ENCODE peak calls at places on chromosomes 13 and 19, in ten cellular contexts. C is keratinocyte, L is brain microvascular endothelial cell, A is Peyer's patch, T is upper lobe of left lung, Z is lower lobe of right lung, F is endodermal cell, Q is Panc1, S is suprapubic skin, R is psoas muscle. J is an unnamed sample.

GRCh38 chr13:98658131-98658530 is 81.2 kb upstream of the STK24 start:
- DNase-seq in L (no peak), F (no peak), T (peak), A (no peak), R (no peak), C (no peak), Z (no peak), S (no peak), Q (no peak), J (no peak)

GRCh38 chr19:45100797-45101196 is 7.8 kb downstream of the PPP1R37 start:
- DNase-seq in S (no peak), F (peak), C (no peak), L (peak), T (no peak), R (no peak), A (no peak), Z (no peak), Q (no peak), J (no peak)

GRCh38 chr19:28401739-28402138 is 811.2 kb downstream of the UQCRFS1 start:
- DNase-seq in Z (no peak), R (no peak), Q (no peak), A (no peak), F (no peak), T (no peak), S (no peak), C (no peak), L (no peak), J (no peak)

GRCh38 chr19:39539165-39539518 is 819 bp downstream of the EID2 start:
- DNase-seq in T (no peak), F (no peak), A (no peak), S (no peak), R (no peak), Z (no peak), C (no peak), L (no peak), Q (peak), J (no peak)

GRCh38 chr13:78499802-78500201 is 103.5 kb downstream of the POU4F1 start:
- DNase-seq in Q (no peak), F (no peak), S (no peak), C (no peak), A (no peak), R (no peak), Z (no peak), T (no peak), L (no peak), J (no peak)

GRCh38 chr13:113895436-113895835 is 31.6 kb upstream of the GAS6 start:
- DNase-seq in L (no peak), A (no peak), F (no peak), C (no peak), Q (no peak), S (no peak), Z (no peak), R (no peak), T (no peak), J (no peak)

GRCh38 chr19:3401004-3401768 is 34.8 kb downstream of the NFIC start:
- DNase-seq in T (no peak), R (peak), F (no peak), S (no peak), C (no peak), L (no peak), Z (no peak), A (no peak), Q (no peak), J (no peak)

GRCh38 chr13:67620665-67621064 is 390.5 kb upstream of the PCDH9 start:
- DNase-seq in T (no peak), C (no peak), Z (no peak), L (no peak), A (no peak), R (no peak), S (no peak), F (no peak), Q (no peak), J (no peak)

GRCh38 chr19:4297901-4298771 is 4.1 kb downstream of the TMIGD2 start:
- DNase-seq in T (no peak), F (peak), S (no peak), Q (no peak), Z (no peak), L (peak), A (no peak), R (no peak), C (no peak), J (no peak)

GRCh38 chr13:108428691-108429090 is 159.2 kb downstream of the TNFSF13B start:
- DNase-seq in A (no peak), F (no peak), T (no peak), C (no peak), Z (no peak), L (no peak), R (no peak), Q (no peak), S (no peak), J (no peak)

GRCh38 chr19:18713550-18714117 is 30.2 kb downstream of the CRTC1 start:
- DNase-seq in A (no peak), F (no peak), L (no peak), T (no peak), C (no peak), Q (no peak), Z (no peak), S (no peak), R (no peak), J (no peak)

GRCh38 chr13:27969073-27969865 is at the start of gene CDX2:
- DNase-seq in R (no peak), S (no peak), T (no peak), C (no peak), Q (no peak), A (no peak), L (no peak), Z (no peak), F (peak), J (no peak)

GRCh38 chr13:33178197-33178699 is 107.3 kb downstream of the STARD13 start:
- DNase-seq in T (no peak), C (no peak), F (no peak), R (no peak), Z (no peak), S (no peak), L (no peak), Q (no peak), A (no peak), J (no peak)

GRCh38 chr19:53981408-53981998 is 9.9 kb upstream of the CACNG6 start:
- DNase-seq in T (no peak), R (no peak), A (no peak), C (no peak), L (no peak), Z (no peak), S (no peak), Q (no peak), F (peak), J (no peak)

GRCh38 chr13:44436589-44437337 is 63.1 kb downstream of the SERP2 start:
- DNase-seq in A (peak), F (peak), Z (peak), C (peak), S (peak), R (peak), T (peak), Q (peak), L (peak), J (peak)

GRCh38 chr13:49357694-49358093 is 86.2 kb downstream of the CAB39L start:
- DNase-seq in F (no peak), Q (no peak), L (peak), C (no peak), T (no peak), R (no peak), A (no peak), Z (no peak), S (no peak), J (no peak)

GRCh38 chr13:19575230-19575629 is 13.9 kb upstream of the TPTE2 start:
- DNase-seq in R (no peak), S (no peak), L (no peak), T (no peak), A (no peak), F (no peak), Z (no peak), Q (no peak), C (no peak), J (no peak)

GRCh38 chr13:89846890-89847585 is 1500.4 kb upstream of the MIR17HG start:
- DNase-seq in T (no peak), Z (no peak), Q (no peak), S (no peak), F (no peak), L (no peak), C (no peak), R (no peak), A (no peak), J (no peak)

GRCh38 chr13:85212692-85213091 is 586.5 kb downstream of the SLITRK6 start:
- DNase-seq in Z (no peak), C (no peak), R (no peak), S (no peak), F (no peak), Q (no peak), L (no peak), T (no peak), A (no peak), J (no peak)

GRCh38 chr13:36370108-36370429 is 23.9 kb upstream of the SPART start:
- DNase-seq in Z (no peak), A (no peak), F (no peak), S (no peak), T (no peak), Q (no peak), R (peak), L (no peak), C (no peak), J (no peak)

GRCh38 chr19:18117692-18118378 is 20.3 kb downstream of the MAST3 start:
- DNase-seq in R (peak), T (peak), L (peak), A (peak), Z (peak), C (no peak), F (peak), S (peak), Q (no peak), J (peak)

GRCh38 chr13:27372896-27373295 is 51.5 kb upstream of the GTF3A start:
- DNase-seq in R (no peak), S (no peak), L (no peak), C (no peak), F (no peak), Q (no peak), T (peak), A (no peak), Z (peak), J (no peak)

GRCh38 chr19:39166571-39167391 is 30.0 kb upstream of the NCCRP1 start:
- DNase-seq in Q (no peak), L (no peak), R (no peak), T (peak), C (no peak), A (no peak), S (peak), F (peak), Z (peak), J (no peak)

GRCh38 chr13:30851697-30852096 is 54.4 kb upstream of the MEDAG start:
- DNase-seq in F (no peak), C (no peak), L (no peak), Q (no peak), Z (no peak), T (no peak), R (no peak), A (no peak), S (no peak), J (no peak)

GRCh38 chr19:1181606-1182005 is 7.5 kb upstream of the SBNO2 start:
- DNase-seq in Q (no peak), Z (peak), L (no peak), C (no peak), T (peak), A (no peak), S (peak), F (peak), R (peak), J (no peak)

GRCh38 chr19:6737873-6738725 is 719 bp upstream of the GPR108 start:
- DNase-seq in F (no peak), S (peak), A (peak), L (peak), Q (peak), R (peak), Z (peak), T (peak), C (no peak), J (peak)

GRCh38 chr19:2003901-2004300 is 11.6 kb downstream of the BTBD2 start:
- DNase-seq in Z (no peak), F (no peak), C (no peak), A (no peak), T (no peak), Q (no peak), S (no peak), L (no peak), R (no peak), J (no peak)

GRCh38 chr19:49860716-49861100 is 6.7 kb downstream of the PNKP start:
- DNase-seq in S (peak), A (no peak), C (no peak), R (no peak), Q (no peak), T (no peak), Z (no peak), L (no peak), F (no peak), J (no peak)

GRCh38 chr19:10718205-10719196 is 622 bp downstream of the DNM2 start:
- DNase-seq in C (no peak), A (no peak), S (peak), T (no peak), F (peak), Z (peak), L (no peak), Q (no peak), R (peak), J (peak)
- H3K27ac ChIP-seq in C (peak), A (peak), S (peak), T (peak), F (peak), Z (peak), L (peak), Q (peak), R (peak), J (peak)

GRCh38 chr13:105735269-105735668 is 800.2 kb downstream of the EFNB2 start:
- DNase-seq in S (no peak), A (no peak), L (no peak), T (no peak), F (no peak), Z (no peak), C (no peak), R (no peak), Q (no peak), J (no peak)
- TF ChIP-seq CTCF in S (no peak), A (no peak), L (no peak), T (no peak), F (no peak), Z (no peak), C (no peak), R (no peak), Q (no peak), J (no peak)

GRCh38 chr13:52929826-52930225 is 81.4 kb upstream of the PCDH8 start:
- DNase-seq in Z (no peak), T (no peak), R (no peak), Q (no peak), S (no peak), L (no peak), F (no peak), A (no peak), C (no peak), J (no peak)

GRCh38 chr13:52926971-52927370 is 78.5 kb upstream of the PCDH8 start:
- DNase-seq in L (no peak), C (peak), T (no peak), Z (no peak), R (no peak), Q (no peak), F (no peak), S (no peak), A (no peak), J (no peak)

GRCh38 chr13:52933547-52934167 is 85.2 kb upstream of the PCDH8 start:
- DNase-seq in F (no peak), R (no peak), Q (no peak), C (no peak), Z (no peak), T (no peak), A (no peak), S (no peak), L (no peak), J (no peak)

DNA sequence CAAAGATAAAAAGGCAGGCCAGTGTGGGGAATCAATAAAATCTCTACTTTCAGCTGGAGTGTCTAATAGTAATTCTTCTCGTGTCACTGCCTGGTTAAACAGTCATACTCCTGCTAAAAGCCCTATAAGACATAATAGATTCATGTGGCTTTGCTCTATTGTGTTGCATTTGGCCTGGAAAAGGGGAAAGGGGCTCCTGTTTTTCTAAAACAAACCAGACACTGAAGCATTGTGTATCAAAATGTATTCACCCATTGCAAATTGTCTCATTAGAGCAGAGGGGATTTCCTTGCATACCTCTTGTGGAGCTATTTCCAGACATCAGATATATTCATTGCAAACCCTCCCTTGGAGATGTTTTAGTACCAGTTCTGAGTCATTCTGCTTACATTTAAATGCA is 83.5 kb upstream of the PCDH8 start:
- DNase-seq in T (no peak), R (no peak), A (no peak), S (no peak), Z (no peak), C (no peak), L (no peak), F (no peak), Q (no peak), J (no peak)
- H3K27ac ChIP-seq in T (no peak), R (no peak), A (no peak), S (no peak), Z (no peak), C (no peak), L (no peak), F (peak), Q (no peak), J (no peak)

DNA sequence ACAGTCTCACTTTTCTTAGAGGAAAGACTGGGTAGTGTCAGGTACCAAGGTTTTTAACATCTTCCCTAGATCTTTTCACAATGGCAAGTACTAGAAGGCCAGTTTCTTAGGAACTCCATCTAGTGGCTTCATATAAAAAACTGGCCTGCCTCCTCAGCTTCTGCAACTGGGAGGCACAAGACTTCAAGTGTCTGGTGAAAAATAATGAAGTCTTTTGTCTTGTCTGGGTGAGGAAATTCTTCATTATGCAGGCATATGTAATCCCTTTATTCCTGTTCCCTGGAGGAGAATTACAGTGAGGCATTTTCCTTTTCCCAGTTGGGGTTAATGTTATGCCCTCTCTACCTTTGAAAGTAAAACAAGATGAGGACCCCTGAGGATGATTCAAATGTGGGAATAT is 300.5 kb downstream of the NALCN start:
- DNase-seq in C (no peak), L (no peak), F (no peak), S (no peak), Z (no peak), R (no peak), A (no peak), Q (no peak), T (no peak), J (no peak)
- TF ChIP-seq CTCF in C (no peak), L (peak), F (peak), S (no peak), Z (no peak), R (no peak), A (no peak), Q (peak), T (no peak), J (no peak)

GRCh38 chr19:43581467-43581866 is 5.9 kb downstream of the PINLYP start:
- DNase-seq in R (no peak), L (no peak), Q (no peak), T (no peak), A (no peak), S (no peak), F (no peak), Z (no peak), C (no peak), J (no peak)
- H3K27ac ChIP-seq in R (no peak), L (no peak), Q (no peak), T (peak), A (no peak), S (peak), F (no peak), Z (peak), C (no peak), J (no peak)

DNA sequence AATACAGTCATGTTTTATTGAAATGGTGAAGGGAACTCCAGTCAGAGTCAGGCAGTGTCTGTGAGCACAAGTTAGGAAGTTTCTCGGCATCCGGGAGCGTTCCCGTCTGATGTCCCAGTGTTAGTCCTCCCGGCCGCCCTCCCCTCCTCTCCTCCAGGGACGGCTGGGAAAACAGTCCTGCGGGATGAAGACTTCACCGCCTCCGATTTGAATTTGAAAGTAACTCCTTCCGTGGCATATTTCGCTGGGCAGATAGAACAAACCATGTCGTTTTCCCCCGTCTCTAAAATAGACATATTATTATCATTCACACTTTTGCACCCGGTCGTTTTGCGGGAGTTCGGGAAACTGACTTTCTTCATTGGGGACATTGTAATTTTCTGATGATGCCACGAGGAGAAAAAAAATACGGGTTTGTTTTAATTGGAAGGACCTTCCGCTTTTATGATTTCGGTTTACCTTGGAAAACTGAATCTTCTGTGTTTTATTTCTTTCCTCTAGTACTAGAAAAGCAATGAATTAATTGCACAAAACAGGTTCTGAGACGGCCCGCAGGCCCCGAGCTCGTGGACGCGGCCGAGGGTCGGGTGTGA is 76.6 kb downstream of the ZIC5 start:
- DNase-seq in T (no peak), F (peak), A (no peak), R (no peak), Z (no peak), S (no peak), L (no peak), Q (no peak), C (no peak), J (no peak)
- TF ChIP-seq CTCF in T (no peak), F (no peak), A (no peak), R (no peak), Z (no peak), S (no peak), L (no peak), Q (no peak), C (no peak), J (no peak)

DNA sequence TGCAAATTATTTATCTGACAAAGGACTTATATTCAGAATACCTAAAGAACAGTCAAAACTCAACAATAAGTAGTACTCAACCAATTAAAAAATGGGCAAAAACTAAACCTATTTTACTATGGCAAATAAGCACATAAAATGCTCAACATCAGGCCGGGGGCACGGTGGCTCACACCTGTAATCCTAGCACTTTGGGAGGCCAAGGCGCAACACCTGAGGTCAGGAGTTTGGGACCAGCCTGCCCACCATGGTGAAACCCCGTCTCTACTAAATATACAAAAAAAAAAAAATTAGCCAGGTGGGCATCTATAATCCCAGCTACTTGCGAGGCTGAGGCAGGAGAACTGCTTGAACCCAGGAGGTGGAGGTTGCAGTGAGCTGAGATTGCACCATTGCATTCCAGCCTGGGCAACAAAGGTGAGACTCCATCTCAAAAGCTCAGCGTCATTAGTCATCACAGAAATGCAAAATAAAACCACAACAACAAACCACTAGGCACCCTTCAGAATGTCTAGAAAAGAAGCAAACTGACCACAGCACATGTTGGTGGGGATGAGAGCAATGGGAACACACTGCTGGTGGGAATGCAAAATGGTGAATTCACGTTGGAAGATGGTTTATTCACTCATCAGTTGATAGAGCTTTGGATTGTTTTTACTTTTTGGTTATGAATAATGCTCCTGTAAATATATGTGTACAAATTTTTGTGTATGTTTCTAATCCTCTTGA is 180.6 kb upstream of the SOX1 start:
- DNase-seq in Q (no peak), A (peak), T (no peak), F (peak), S (no peak), L (no peak), Z (no peak), C (no peak), R (no peak), J (no peak)
- H3K27ac ChIP-seq in Q (no peak), A (no peak), T (no peak), F (no peak), S (no peak), L (no peak), Z (no peak), C (no peak), R (no peak), J (no peak)

GRCh38 chr13:47457631-47458030 is 543.4 kb downstream of the SUCLA2 start:
- DNase-seq in Q (no peak), Z (no peak), T (no peak), S (no peak), A (no peak), R (no peak), F (no peak), L (no peak), C (no peak), J (no peak)

GRCh38 chr13:47459512-47459911 is 541.6 kb downstream of the SUCLA2 start:
- DNase-seq in F (no peak), L (no peak), T (no peak), Q (no peak), S (no peak), R (no peak), C (no peak), Z (no peak), A (no peak), J (no peak)

GRCh38 chr13:47454986-47455385 is 546.1 kb downstream of the SUCLA2 start:
- DNase-seq in C (no peak), R (no peak), Z (no peak), S (no peak), Q (no peak), T (no peak), F (no peak), A (no peak), L (no peak), J (no peak)

GRCh38 chr13:47455581-47455980 is 545.5 kb downstream of the SUCLA2 start:
- DNase-seq in L (no peak), S (no peak), Z (peak), T (peak), R (no peak), C (no peak), F (no peak), Q (no peak), A (no peak), J (no peak)
- TF ChIP-seq CTCF in L (peak), S (no peak), Z (no peak), T (no peak), R (no peak), C (peak), F (peak), Q (no peak), A (no peak), J (no peak)

GRCh38 chr19:41588497-41589209 is 12.7 kb downstream of the CEACAM21 start:
- DNase-seq in A (no peak), C (no peak), S (no peak), Z (no peak), F (peak), R (no peak), Q (no peak), T (no peak), L (peak), J (peak)
- H3K27ac ChIP-seq in A (no peak), C (no peak), S (no peak), Z (no peak), F (no peak), R (no peak), Q (no peak), T (no peak), L (no peak), J (no peak)